ENCODE peak calls at places on chromosomes 1 and 21, in four cellular contexts. K, O, I and E are unnamed samples.

GRCh38 chr1:215290018-215290417 is 207.5 kb downstream of the KCNK2 start:
- DNase-seq in K (no peak), O (no peak), I (no peak), E (peak; percentile 36)

GRCh38 chr21:18249542-18250152 is 5.0 kb downstream of the CHODL start:
- DNase-seq in K (peak; percentile 39), O (no peak), I (no peak), E (no peak)

GRCh38 chr1:75768021-75768420 is 18.0 kb upstream of the RABGGTB start:
- DNase-seq in K (peak; percentile 68), O (no peak), I (no peak), E (no peak)

GRCh38 chr1:16158025-16158424 is 2.2 kb upstream of the EPHA2 start:
- DNase-seq in K (no peak), O (no peak), I (no peak), E (no peak)

GRCh38 chr1:109687641-109688499 is at the start of gene GSTM1:
- DNase-seq in K (peak; percentile 91), O (peak; percentile 79), I (peak; percentile 49), E (no peak)

GRCh38 chr1:47534040-47534328 is 96.1 kb downstream of the FOXD2 start:
- DNase-seq in K (no peak), O (no peak), I (no peak), E (no peak)

GRCh38 chr1:28365864-28366263 is 3.7 kb upstream of the PHACTR4 start:
- DNase-seq in K (no peak), O (no peak), I (no peak), E (no peak)

GRCh38 chr1:240128361-240128760 is 36.7 kb downstream of the FMN2 start:
- DNase-seq in K (no peak), O (no peak), I (no peak), E (no peak)

GRCh38 chr1:50422946-50423669 is at the start of gene DMRTA2:
- DNase-seq in K (peak; percentile 71), O (peak; percentile 84), I (no peak), E (no peak)

GRCh38 chr1:98468111-98468717 is 193.3 kb upstream of the SNX7 start:
- DNase-seq in K (peak; percentile 46), O (no peak), I (no peak), E (peak; percentile 81)

GRCh38 chr21:35120631-35121180 is 71.6 kb upstream of the RUNX1 start:
- DNase-seq in K (peak; percentile 40), O (no peak), I (no peak), E (no peak)

GRCh38 chr1:219495737-219496408 is 117.0 kb downstream of the ZC3H11B start:
- DNase-seq in K (no peak), O (no peak), I (no peak), E (no peak)

GRCh38 chr21:39803393-39803792 is 58.4 kb downstream of the IGSF5 start:
- DNase-seq in K (no peak), O (no peak), I (no peak), E (no peak)

GRCh38 chr21:39804264-39804663 is 59.3 kb downstream of the IGSF5 start:
- DNase-seq in K (no peak), O (no peak), I (no peak), E (no peak)

GRCh38 chr21:39802226-39802625 is 57.2 kb downstream of the IGSF5 start:
- DNase-seq in K (no peak), O (no peak), I (no peak), E (no peak)

GRCh38 chr21:39807738-39808137 is 59.5 kb upstream of the PCP4 start:
- DNase-seq in K (no peak), O (no peak), I (no peak), E (no peak)

DNA sequence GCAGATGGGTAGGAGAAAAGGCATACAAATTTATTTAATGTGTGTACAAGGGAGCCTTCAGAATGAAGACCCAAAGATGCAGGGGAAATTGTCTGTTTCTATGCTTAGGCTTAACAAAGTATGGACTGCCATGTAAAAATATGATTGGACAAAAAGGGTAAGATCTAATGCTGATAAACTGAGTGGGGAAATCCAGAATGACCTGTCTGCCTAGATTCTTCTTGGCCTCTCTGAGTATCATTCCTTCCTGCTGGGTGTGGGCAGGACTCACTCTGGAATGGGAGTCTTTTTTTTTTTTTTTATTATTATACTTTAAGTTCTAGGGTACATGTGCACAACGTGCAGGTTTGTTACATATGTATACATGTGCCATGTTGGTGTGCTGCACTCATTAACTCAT is 61.0 kb downstream of the IGSF5 start:
- DNase-seq in K (no peak), O (no peak), I (no peak), E (no peak)
- H3K56ac ChIP-seq in K (no peak overlapping the region), O (no peak overlapping the region), I (no peak overlapping the region), E (no peak overlapping the region)

GRCh38 chr1:238701024-238701423 is 685.3 kb upstream of the CHRM3 start:
- DNase-seq in K (peak; percentile 2), O (no peak), I (no peak), E (no peak)
- H3K56ac ChIP-seq in K (no peak overlapping the region), O (no peak overlapping the region), I (no peak overlapping the region), E (no peak overlapping the region)

GRCh38 chr1:174841747-174842146 is 158.0 kb upstream of the CACYBP start:
- DNase-seq in K (no peak), O (no peak), I (no peak), E (no peak)
- H3K56ac ChIP-seq in K (no peak overlapping the region), O (no peak overlapping the region), I (no peak overlapping the region), E (no peak overlapping the region)

DNA sequence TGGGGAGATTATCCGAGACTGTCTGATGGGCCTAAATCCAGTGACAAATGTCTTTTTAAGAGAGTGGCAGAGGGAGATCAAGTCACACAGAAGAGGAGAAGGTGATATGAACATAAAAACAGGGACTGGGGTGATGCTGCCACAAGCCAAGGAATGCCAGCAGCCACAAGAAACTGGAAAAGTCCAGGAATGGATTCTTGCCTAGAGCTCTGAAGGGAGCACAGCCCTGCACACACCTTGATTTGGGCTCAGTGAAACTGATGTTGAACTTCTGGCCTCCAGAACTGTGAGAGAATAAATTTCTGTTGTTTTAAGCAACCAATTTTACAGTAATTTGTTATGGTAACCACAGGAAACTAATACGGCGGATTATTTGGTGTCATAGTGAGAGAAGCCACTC is 19.5 kb downstream of the CITED4 start:
- DNase-seq in K (no peak), O (no peak), I (no peak), E (no peak)
- H3K56ac ChIP-seq in K (no peak overlapping the region), O (no peak overlapping the region), I (no peak overlapping the region), E (no peak overlapping the region)